ENCODE peak calls at places on chromosomes 4 and X, in five cellular contexts. One of them, this sample, is unnamed.

GRCh38 chr4:82428969-82429727 is 1.1 kb downstream of the HNRNPDL start:
- DNase-seq in H9: peak; percentile 92
- DNase-seq in lower lobe of right lung: peak; percentile 94
- DNase-seq in colonic mucosa: peak; percentile 93
- DNase-seq in CD4-positive, CD25-positive, alpha-beta regulatory T cell: peak; percentile 88
- DNase-seq in this sample: peak; percentile 97

GRCh38 chr4:26687728-26688127 is 103.8 kb downstream of the TBC1D19 start:
- DNase-seq in H9: no peak
- DNase-seq in lower lobe of right lung: no peak
- DNase-seq in colonic mucosa: no peak
- DNase-seq in CD4-positive, CD25-positive, alpha-beta regulatory T cell: no peak
- DNase-seq in this sample: no peak

GRCh38 chr4:52200339-52200725 is 149.2 kb downstream of the SPATA18 start:
- DNase-seq in H9: no peak
- DNase-seq in lower lobe of right lung: no peak
- DNase-seq in colonic mucosa: no peak
- DNase-seq in CD4-positive, CD25-positive, alpha-beta regulatory T cell: no peak
- DNase-seq in this sample: no peak

GRCh38 chr4:128483041-128483440 is 195.4 kb upstream of the PGRMC2 start:
- DNase-seq in H9: no peak
- DNase-seq in lower lobe of right lung: no peak
- DNase-seq in colonic mucosa: no peak
- DNase-seq in CD4-positive, CD25-positive, alpha-beta regulatory T cell: no peak
- DNase-seq in this sample: no peak

GRCh38 chr4:182449960-182450359 is 206.8 kb downstream of the TENM3 start:
- DNase-seq in H9: no peak
- DNase-seq in lower lobe of right lung: no peak
- DNase-seq in colonic mucosa: no peak
- DNase-seq in CD4-positive, CD25-positive, alpha-beta regulatory T cell: no peak
- DNase-seq in this sample: no peak

GRCh38 chr4:4446434-4446833 is 59.5 kb downstream of the NSG1 start:
- DNase-seq in H9: no peak
- DNase-seq in lower lobe of right lung: no peak
- DNase-seq in colonic mucosa: no peak
- DNase-seq in CD4-positive, CD25-positive, alpha-beta regulatory T cell: no peak
- DNase-seq in this sample: no peak

GRCh38 chr4:38455092-38455855 is 208.7 kb upstream of the KLF3 start:
- DNase-seq in H9: no peak
- DNase-seq in lower lobe of right lung: no peak
- DNase-seq in colonic mucosa: no peak
- DNase-seq in CD4-positive, CD25-positive, alpha-beta regulatory T cell: no peak
- DNase-seq in this sample: no peak

GRCh38 chrX:44871114-44871645 is 1.8 kb upstream of the KDM6A start:
- DNase-seq in H9: no peak
- DNase-seq in lower lobe of right lung: peak; percentile 46
- DNase-seq in colonic mucosa: peak; percentile 48
- DNase-seq in CD4-positive, CD25-positive, alpha-beta regulatory T cell: no peak
- DNase-seq in this sample: no peak

GRCh38 chr4:121633642-121634041 is 63.1 kb downstream of the ANXA5 start:
- DNase-seq in H9: no peak
- DNase-seq in lower lobe of right lung: no peak
- DNase-seq in colonic mucosa: no peak
- DNase-seq in CD4-positive, CD25-positive, alpha-beta regulatory T cell: no peak
- DNase-seq in this sample: no peak

GRCh38 chr4:38470708-38471262 is 193.2 kb upstream of the KLF3 start:
- DNase-seq in H9: no peak
- DNase-seq in lower lobe of right lung: no peak
- DNase-seq in colonic mucosa: no peak
- DNase-seq in CD4-positive, CD25-positive, alpha-beta regulatory T cell: no peak
- DNase-seq in this sample: no peak

GRCh38 chr4:100728861-100729260 is 211.0 kb upstream of the EMCN start:
- DNase-seq in H9: no peak
- DNase-seq in lower lobe of right lung: no peak
- DNase-seq in colonic mucosa: no peak
- DNase-seq in CD4-positive, CD25-positive, alpha-beta regulatory T cell: no peak
- DNase-seq in this sample: no peak

GRCh38 chrX:9746148-9746880 is 19.3 kb downstream of the GPR143 start:
- DNase-seq in H9: no peak
- DNase-seq in lower lobe of right lung: no peak
- DNase-seq in colonic mucosa: no peak
- DNase-seq in CD4-positive, CD25-positive, alpha-beta regulatory T cell: no peak
- DNase-seq in this sample: no peak

GRCh38 chr4:40190880-40191815 is 5.7 kb upstream of the RHOH start:
- DNase-seq in H9: no peak
- DNase-seq in lower lobe of right lung: no peak
- DNase-seq in colonic mucosa: peak; percentile 22
- DNase-seq in CD4-positive, CD25-positive, alpha-beta regulatory T cell: no peak
- DNase-seq in this sample: no peak

GRCh38 chrX:96792047-96792446 is 91.7 kb upstream of the RPA4 start:
- DNase-seq in H9: no peak
- DNase-seq in lower lobe of right lung: no peak
- DNase-seq in colonic mucosa: no peak
- DNase-seq in CD4-positive, CD25-positive, alpha-beta regulatory T cell: no peak
- DNase-seq in this sample: no peak

DNA sequence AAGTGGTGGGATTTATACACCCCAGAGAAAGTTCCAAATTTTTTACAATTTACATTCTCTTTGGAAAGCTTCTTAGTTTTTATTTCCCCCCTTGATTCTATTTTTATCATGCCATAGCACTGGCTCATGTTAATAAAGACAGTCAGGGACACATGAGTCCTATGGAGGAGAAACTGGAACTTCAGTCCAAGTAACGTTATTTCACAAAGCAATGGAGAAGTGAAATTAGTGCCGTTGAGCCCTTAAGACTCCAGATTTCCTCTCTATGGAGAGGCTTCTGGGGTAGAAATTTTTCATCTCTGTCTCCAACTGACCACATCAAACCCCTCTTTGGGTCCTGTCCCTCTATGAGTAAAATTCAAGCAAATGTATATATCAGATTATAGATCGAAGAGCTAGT is 12.8 kb upstream of the TASL start:
- DNase-seq in H9: no peak
- DNase-seq in lower lobe of right lung: no peak
- DNase-seq in colonic mucosa: no peak
- DNase-seq in CD4-positive, CD25-positive, alpha-beta regulatory T cell: no peak
- DNase-seq in this sample: no peak
- H3K4me1 ChIP-seq in H9: no peaks in the 10 kb centered on the region
- H3K4me1 ChIP-seq in lower lobe of right lung: no peaks in the 10 kb centered on the region
- H3K4me1 ChIP-seq in colonic mucosa: no peaks in the 10 kb centered on the region
- H3K4me1 ChIP-seq in CD4-positive, CD25-positive, alpha-beta regulatory T cell: no peaks in the 10 kb centered on the region
- H3K4me1 ChIP-seq in this sample: no peaks in the 10 kb centered on the region

GRCh38 chrX:7107968-7108480 is 39.5 kb upstream of the STS start:
- DNase-seq in H9: no peak
- DNase-seq in lower lobe of right lung: no peak
- DNase-seq in colonic mucosa: no peak
- DNase-seq in CD4-positive, CD25-positive, alpha-beta regulatory T cell: no peak
- DNase-seq in this sample: no peak
- H3K4me1 ChIP-seq in H9: peaks cover 7% of the 10 kb centered on the region
- H3K4me1 ChIP-seq in lower lobe of right lung: no peaks in the 10 kb centered on the region
- H3K4me1 ChIP-seq in colonic mucosa: no peaks in the 10 kb centered on the region
- H3K4me1 ChIP-seq in CD4-positive, CD25-positive, alpha-beta regulatory T cell: peaks cover 18% of the 10 kb centered on the region
- H3K4me1 ChIP-seq in this sample: peaks cover 4% of the 10 kb centered on the region

GRCh38 chr4:174494146-174494545 is 28.1 kb downstream of the HPGD start:
- DNase-seq in H9: no peak
- DNase-seq in lower lobe of right lung: no peak
- DNase-seq in colonic mucosa: no peak
- DNase-seq in CD4-positive, CD25-positive, alpha-beta regulatory T cell: no peak
- DNase-seq in this sample: no peak

GRCh38 chr4:174496631-174497442 is 25.5 kb downstream of the HPGD start:
- DNase-seq in H9: no peak
- DNase-seq in lower lobe of right lung: no peak
- DNase-seq in colonic mucosa: peak; percentile 87
- DNase-seq in CD4-positive, CD25-positive, alpha-beta regulatory T cell: no peak
- DNase-seq in this sample: no peak

GRCh38 chr4:174490356-174490969 is 31.8 kb downstream of the HPGD start:
- DNase-seq in H9: no peak
- DNase-seq in lower lobe of right lung: no peak
- DNase-seq in colonic mucosa: no peak
- DNase-seq in CD4-positive, CD25-positive, alpha-beta regulatory T cell: no peak
- DNase-seq in this sample: no peak

GRCh38 chr4:174494731-174495130 is 27.6 kb downstream of the HPGD start:
- DNase-seq in H9: no peak
- DNase-seq in lower lobe of right lung: no peak
- DNase-seq in colonic mucosa: no peak
- DNase-seq in CD4-positive, CD25-positive, alpha-beta regulatory T cell: no peak
- DNase-seq in this sample: no peak
- H3K4me1 ChIP-seq in H9: no peaks in the 10 kb centered on the region
- H3K4me1 ChIP-seq in lower lobe of right lung: no peaks in the 10 kb centered on the region
- H3K4me1 ChIP-seq in colonic mucosa: no peaks in the 10 kb centered on the region
- H3K4me1 ChIP-seq in CD4-positive, CD25-positive, alpha-beta regulatory T cell: no peaks in the 10 kb centered on the region
- H3K4me1 ChIP-seq in this sample: no peaks in the 10 kb centered on the region

GRCh38 chr4:2870098-2870497 is 26.5 kb downstream of the ADD1 start:
- DNase-seq in H9: no peak
- DNase-seq in lower lobe of right lung: no peak
- DNase-seq in colonic mucosa: no peak
- DNase-seq in CD4-positive, CD25-positive, alpha-beta regulatory T cell: no peak
- DNase-seq in this sample: no peak
- H3K4me1 ChIP-seq in H9: peaks cover 2% of the 10 kb centered on the region
- H3K4me1 ChIP-seq in lower lobe of right lung: peaks cover 99% of the 10 kb centered on the region
- H3K4me1 ChIP-seq in colonic mucosa: peaks cover 9% of the 10 kb centered on the region
- H3K4me1 ChIP-seq in CD4-positive, CD25-positive, alpha-beta regulatory T cell: peaks cover 25% of the 10 kb centered on the region
- H3K4me1 ChIP-seq in this sample: peaks cover 97% of the 10 kb centered on the region

GRCh38 chrX:46645614-46646013 is 72.0 kb downstream of the CHST7 start:
- DNase-seq in H9: no peak
- DNase-seq in lower lobe of right lung: peak; percentile 44
- DNase-seq in colonic mucosa: no peak
- DNase-seq in CD4-positive, CD25-positive, alpha-beta regulatory T cell: no peak
- DNase-seq in this sample: no peak

GRCh38 chrX:46647251-46647650 is 73.7 kb downstream of the CHST7 start:
- DNase-seq in H9: no peak
- DNase-seq in lower lobe of right lung: no peak
- DNase-seq in colonic mucosa: no peak
- DNase-seq in CD4-positive, CD25-positive, alpha-beta regulatory T cell: no peak
- DNase-seq in this sample: no peak

GRCh38 chrX:46648660-46649059 is 75.1 kb downstream of the CHST7 start:
- DNase-seq in H9: no peak
- DNase-seq in lower lobe of right lung: no peak
- DNase-seq in colonic mucosa: no peak
- DNase-seq in CD4-positive, CD25-positive, alpha-beta regulatory T cell: no peak
- DNase-seq in this sample: no peak

GRCh38 chrX:46653482-46653881 is 79.9 kb downstream of the CHST7 start:
- DNase-seq in H9: peak; percentile 63
- DNase-seq in lower lobe of right lung: peak; percentile 41
- DNase-seq in colonic mucosa: no peak
- DNase-seq in CD4-positive, CD25-positive, alpha-beta regulatory T cell: no peak
- DNase-seq in this sample: no peak

DNA sequence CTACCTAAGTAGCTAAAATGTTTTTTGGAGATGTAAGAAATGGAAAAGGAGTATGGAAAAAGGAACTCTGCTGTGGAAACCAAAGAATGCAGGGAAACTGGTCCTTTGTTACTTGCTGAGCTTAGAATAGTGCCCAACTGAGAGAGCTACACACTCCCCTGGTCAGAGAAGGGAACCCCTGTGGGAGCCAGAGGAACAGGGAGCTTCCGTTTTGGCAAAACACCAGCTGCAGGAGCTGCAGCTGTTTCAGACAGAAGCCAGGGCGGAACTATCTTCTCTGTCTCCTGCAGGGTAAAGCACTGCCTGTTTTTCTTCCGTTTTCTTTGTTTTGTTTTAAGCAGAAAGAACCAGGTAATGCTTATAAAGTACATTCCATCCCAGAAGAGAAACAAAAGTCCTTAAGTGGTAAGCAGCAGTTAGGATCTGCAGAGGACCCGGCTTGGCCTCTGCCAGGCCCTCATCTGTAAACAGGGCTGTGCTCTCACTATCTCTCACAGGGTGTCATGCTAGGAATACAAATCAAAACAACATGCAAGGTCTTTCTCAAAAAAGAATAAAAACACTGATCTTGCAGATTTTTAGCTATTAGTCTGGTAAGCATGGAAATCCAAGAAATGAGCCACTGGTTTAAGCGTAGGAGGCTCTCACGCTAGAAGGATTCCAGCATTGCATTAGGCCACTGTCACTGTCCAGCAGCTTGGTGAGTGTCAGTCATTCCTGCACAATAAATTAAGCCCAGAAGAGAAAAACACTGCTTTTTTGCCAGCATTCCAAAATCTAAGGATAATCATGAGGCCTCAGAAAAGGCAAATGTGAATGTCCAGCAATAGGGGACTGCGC is 76.1 kb downstream of the CHST7 start:
- DNase-seq in H9: peak; percentile 69
- DNase-seq in lower lobe of right lung: peak; percentile 49
- DNase-seq in colonic mucosa: no peak
- DNase-seq in CD4-positive, CD25-positive, alpha-beta regulatory T cell: no peak
- DNase-seq in this sample: peak; percentile 60
- H3K4me1 ChIP-seq in H9: peaks cover 5% of the 10 kb centered on the region
- H3K4me1 ChIP-seq in lower lobe of right lung: peaks cover 18% of the 10 kb centered on the region
- H3K4me1 ChIP-seq in colonic mucosa: no peaks in the 10 kb centered on the region
- H3K4me1 ChIP-seq in CD4-positive, CD25-positive, alpha-beta regulatory T cell: no peaks in the 10 kb centered on the region
- H3K4me1 ChIP-seq in this sample: no peaks in the 10 kb centered on the region

DNA sequence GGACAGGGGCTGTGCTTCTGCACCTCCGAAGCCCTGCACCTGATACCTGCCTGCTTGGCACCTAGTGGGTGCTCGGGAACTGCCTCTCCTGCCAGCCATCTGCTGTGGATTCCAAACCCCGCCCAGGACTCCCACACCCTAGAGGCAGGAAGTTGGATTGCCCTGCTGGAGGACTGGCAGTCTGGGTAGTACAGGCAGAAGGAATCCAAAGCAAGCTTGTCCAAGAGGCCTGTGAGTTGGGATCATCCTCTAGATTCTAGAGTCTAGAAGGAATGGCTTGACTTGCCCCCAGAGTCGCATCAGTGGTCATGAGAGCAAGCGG is 64.6 kb upstream of the MTM1 start:
- DNase-seq in H9: no peak
- DNase-seq in lower lobe of right lung: peak; percentile 51
- DNase-seq in colonic mucosa: peak; percentile 64
- DNase-seq in CD4-positive, CD25-positive, alpha-beta regulatory T cell: no peak
- DNase-seq in this sample: no peak
- H3K4me1 ChIP-seq in H9: peaks cover 15% of the 10 kb centered on the region
- H3K4me1 ChIP-seq in lower lobe of right lung: peaks cover 23% of the 10 kb centered on the region
- H3K4me1 ChIP-seq in colonic mucosa: peaks cover 4% of the 10 kb centered on the region
- H3K4me1 ChIP-seq in CD4-positive, CD25-positive, alpha-beta regulatory T cell: no peaks in the 10 kb centered on the region
- H3K4me1 ChIP-seq in this sample: no peaks in the 10 kb centered on the region

GRCh38 chr4:166777760-166778159 is 456.5 kb downstream of the SPOCK3 start:
- DNase-seq in H9: no peak
- DNase-seq in lower lobe of right lung: no peak
- DNase-seq in colonic mucosa: no peak
- DNase-seq in CD4-positive, CD25-positive, alpha-beta regulatory T cell: no peak
- DNase-seq in this sample: no peak
- H3K4me1 ChIP-seq in H9: no peaks in the 10 kb centered on the region
- H3K4me1 ChIP-seq in lower lobe of right lung: no peaks in the 10 kb centered on the region
- H3K4me1 ChIP-seq in colonic mucosa: no peaks in the 10 kb centered on the region
- H3K4me1 ChIP-seq in CD4-positive, CD25-positive, alpha-beta regulatory T cell: no peaks in the 10 kb centered on the region
- H3K4me1 ChIP-seq in this sample: no peaks in the 10 kb centered on the region

GRCh38 chrX:120664081-120664480 is 34.2 kb upstream of the C1GALT1C1 start:
- DNase-seq in H9: no peak
- DNase-seq in lower lobe of right lung: no peak
- DNase-seq in colonic mucosa: no peak
- DNase-seq in CD4-positive, CD25-positive, alpha-beta regulatory T cell: no peak
- DNase-seq in this sample: no peak
- H3K4me1 ChIP-seq in H9: no peaks in the 10 kb centered on the region
- H3K4me1 ChIP-seq in lower lobe of right lung: no peaks in the 10 kb centered on the region
- H3K4me1 ChIP-seq in colonic mucosa: no peaks in the 10 kb centered on the region
- H3K4me1 ChIP-seq in CD4-positive, CD25-positive, alpha-beta regulatory T cell: no peaks in the 10 kb centered on the region
- H3K4me1 ChIP-seq in this sample: no peaks in the 10 kb centered on the region